ENCODE peak calls at places on chromosome 5, in eight cellular contexts. T is breast epithelium, Q is A172, S is left colon, L is skeletal muscle cell, B is ELR, N is HTR-8/SVneo, F is GM04504. C is an unnamed sample.

GRCh38 chr5:41856644-41857491 is 13.4 kb downstream of the OXCT1 start:
- DNase-seq in T (no peak), Q (peak), L (no peak), F (no peak), B (peak), S (peak), N (peak), C (no peak)

GRCh38 chr5:76544268-76544926 is 78.8 kb downstream of the F2RL2 start:
- DNase-seq in T (no peak), Q (peak), F (no peak), S (peak), L (no peak), N (peak), B (peak), C (no peak)

GRCh38 chr5:128673970-128674369 is 135.9 kb upstream of the FBN2 start:
- DNase-seq in S (no peak), B (no peak), F (no peak), Q (no peak), T (no peak), L (no peak), N (no peak), C (no peak)

GRCh38 chr5:116527587-116527986 is 47.0 kb downstream of the SEMA6A start:
- DNase-seq in N (no peak), B (no peak), F (no peak), Q (no peak), S (no peak), T (no peak), L (no peak), C (no peak)

GRCh38 chr5:10469253-10470030 is 27.8 kb downstream of the ROPN1L start:
- DNase-seq in S (no peak), T (no peak), F (peak), B (peak), Q (no peak), L (peak), N (no peak), C (no peak)

GRCh38 chr5:150317048-150318003 is 14.6 kb upstream of the ARSI start:
- DNase-seq in B (peak), N (peak), L (peak), Q (peak), S (no peak), F (peak), T (no peak), C (peak)

GRCh38 chr5:172173771-172174170 is 14.3 kb downstream of the STK10 start:
- DNase-seq in T (no peak), N (no peak), F (no peak), L (no peak), Q (peak), S (no peak), B (peak), C (no peak)

GRCh38 chr5:108543486-108543885 is 161.6 kb upstream of the FBXL17 start:
- DNase-seq in Q (no peak), N (no peak), S (no peak), L (no peak), T (no peak), F (no peak), B (no peak), C (no peak)

GRCh38 chr5:20654746-20655145 is 666.7 kb upstream of the CDH18 start:
- DNase-seq in S (no peak), T (no peak), F (no peak), L (no peak), Q (no peak), B (no peak), N (no peak), C (no peak)

GRCh38 chr5:139138109-139138508 is 60.1 kb downstream of the SIL1 start:
- DNase-seq in T (no peak), B (peak), N (no peak), F (no peak), Q (no peak), S (no peak), L (no peak), C (no peak)

GRCh38 chr5:134131578-134132350 is 17.3 kb downstream of the TCF7 start:
- DNase-seq in S (peak), N (no peak), B (no peak), Q (no peak), F (no peak), L (no peak), T (no peak), C (no peak)

GRCh38 chr5:175457466-175457865 is 13.5 kb upstream of the DRD1 start:
- DNase-seq in L (no peak), Q (peak), T (no peak), N (no peak), B (peak), F (no peak), S (no peak), C (no peak)

GRCh38 chr5:68225188-68225910 is 9.8 kb downstream of the PIK3R1 start:
- DNase-seq in N (no peak), S (peak), B (peak), Q (no peak), F (peak), T (peak), L (peak), C (peak)

GRCh38 chr5:168424506-168425298 is 61.6 kb upstream of the RARS1 start:
- DNase-seq in F (no peak), B (peak), T (no peak), Q (peak), N (peak), S (no peak), L (no peak), C (peak)

GRCh38 chr5:77568082-77568481 is 70.4 kb downstream of the OTP start:
- DNase-seq in N (no peak), Q (no peak), T (no peak), F (no peak), B (no peak), S (no peak), L (no peak), C (no peak)

GRCh38 chr5:103371046-103371603 is 112.6 kb downstream of the MACIR start:
- DNase-seq in B (no peak), F (no peak), T (no peak), Q (no peak), L (no peak), N (no peak), S (no peak), C (no peak)

GRCh38 chr5:104326966-104327365 is 764.4 kb upstream of the NUDT12 start:
- DNase-seq in B (no peak), S (no peak), Q (no peak), F (no peak), N (no peak), T (no peak), L (no peak), C (no peak)

GRCh38 chr5:143198332-143198731 is 205.2 kb downstream of the NR3C1 start:
- DNase-seq in F (no peak), N (no peak), Q (no peak), B (peak), L (no peak), S (no peak), T (no peak), C (no peak)

GRCh38 chr5:172142709-172143215 is 45.3 kb downstream of the STK10 start:
- DNase-seq in F (no peak), B (no peak), S (no peak), L (no peak), T (no peak), N (no peak), Q (peak), C (no peak)

GRCh38 chr5:180644825-180645608 is 4.4 kb downstream of the FLT4 start:
- DNase-seq in B (no peak), Q (no peak), F (no peak), L (no peak), T (no peak), N (no peak), S (no peak), C (no peak)

C was measured in retinal pigment epithelial cell.